ENCODE peak calls at places on chromosomes 12 and 14, in five cellular contexts. V is naive thymus-derived CD4-positive, alpha-beta T cell; C is K562; P is thoracic aorta; T is CD4-positive, CD25-positive, alpha-beta regulatory T cell. Z is an unnamed sample.

GRCh38 chr12:103877934-103878510 is 37.0 kb upstream of the NT5DC3 start:
- DNase-seq in V (peak; percentile 53), C (peak; percentile 63), P (peak; percentile 29), T (peak; percentile 42), Z (peak; percentile 68)

GRCh38 chr14:58298477-58298879 is at the start of gene ARID4A:
- DNase-seq in V (no peak), C (peak; percentile 76), P (peak; percentile 70), T (no peak), Z (no peak)

GRCh38 chr14:61355892-61356325 is 34.5 kb downstream of the PRKCH start:
- DNase-seq in V (no peak), C (no peak), P (no peak), T (peak; percentile 36), Z (peak; percentile 19)

GRCh38 chr14:50875359-50876090 is 3.7 kb downstream of the ABHD12B start:
- DNase-seq in V (peak; percentile 50), C (no peak), P (no peak), T (peak; percentile 17), Z (no peak)

GRCh38 chr12:118302053-118302452 is 70.7 kb downstream of the TAOK3 start:
- DNase-seq in V (no peak), C (no peak), P (no peak), T (no peak), Z (no peak)

GRCh38 chr12:16136206-16136605 is 141.3 kb downstream of the SLC15A5 start:
- DNase-seq in V (no peak), C (no peak), P (no peak), T (no peak), Z (no peak)

GRCh38 chr12:104356231-104357115 is 52.9 kb downstream of the EID3 start:
- DNase-seq in V (no peak), C (no peak), P (no peak), T (no peak), Z (no peak)

GRCh38 chr12:102685172-102685571 is 204.8 kb upstream of the IGF1 start:
- DNase-seq in V (no peak), C (no peak), P (no peak), T (no peak), Z (no peak)

GRCh38 chr14:86574778-86575129 is 1044.8 kb downstream of the FLRT2 start:
- DNase-seq in V (no peak), C (no peak), P (no peak), T (no peak), Z (no peak)

GRCh38 chr12:93982847-93983315 is 165.5 kb upstream of the PLXNC1 start:
- DNase-seq in V (no peak), C (no peak), P (no peak), T (no peak), Z (no peak)

GRCh38 chr12:57738661-57739237 is at the start of gene AGAP2:
- DNase-seq in V (no peak), C (no peak), P (no peak), T (no peak), Z (peak; percentile 92)

GRCh38 chr12:57736743-57737466 is 1.6 kb downstream of the AGAP2 start:
- DNase-seq in V (no peak), C (no peak), P (no peak), T (no peak), Z (peak; percentile 81)

GRCh38 chr12:57738142-57738474 is 434 bp downstream of the AGAP2 start:
- DNase-seq in V (no peak), C (no peak), P (no peak), T (no peak), Z (no peak)

GRCh38 chr12:57735952-57736742 is 2.4 kb downstream of the AGAP2 start:
- DNase-seq in V (no peak), C (peak; percentile 82), P (no peak), T (no peak), Z (peak; percentile 93)

GRCh38 chr12:57737467-57738141 is 938 bp downstream of the AGAP2 start:
- DNase-seq in V (no peak), C (no peak), P (no peak), T (no peak), Z (peak; percentile 88)
- H3K27me3 ChIP-seq in V (no peaks in the 10 kb centered on the region), C (peaks cover 5% of the 10 kb centered on the region), P (peaks cover 21% of the 10 kb centered on the region), T (no peaks in the 10 kb centered on the region), Z (peaks cover 96% of the 10 kb centered on the region)

DNA sequence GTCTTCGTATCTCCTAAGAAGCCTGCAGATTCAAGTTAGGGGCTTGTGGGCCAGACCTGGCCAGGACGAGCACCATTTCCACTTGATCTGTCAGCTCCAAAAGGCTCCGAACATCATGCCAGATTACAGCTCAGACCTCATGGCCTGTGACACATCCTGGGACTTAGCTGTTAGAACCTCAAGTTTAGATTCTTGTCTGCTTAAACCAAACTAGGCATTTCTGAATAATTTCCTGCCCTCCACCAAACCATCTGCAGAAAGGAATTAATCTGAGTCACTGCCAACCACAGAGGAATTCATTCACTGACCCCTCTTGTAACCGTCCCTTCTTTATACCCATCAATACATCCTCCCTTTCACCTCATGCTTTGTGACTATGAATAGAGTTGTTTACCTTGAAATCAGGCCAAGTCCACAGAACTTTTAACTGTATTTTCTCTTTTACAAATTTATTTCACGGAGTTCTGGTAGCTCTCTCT is 120.3 kb downstream of the FBXL14 start:
- DNase-seq in V (no peak), C (no peak), P (peak; percentile 36), T (no peak), Z (no peak)
- H3K4me3 ChIP-seq in V (no peak overlapping the region), C (no peak overlapping the region), P (peak overlapping the region; percentile 56), T (peak overlapping the region; percentile 22), Z (no peak overlapping the region)

GRCh38 chr12:53786411-53786810 is 34.6 kb upstream of the CISTR start:
- DNase-seq in V (no peak), C (no peak), P (no peak), T (no peak), Z (no peak)

GRCh38 chr12:53791735-53792326 is 40.1 kb upstream of the CISTR start:
- DNase-seq in V (no peak), C (peak; percentile 42), P (no peak), T (peak; percentile 12), Z (peak; percentile 61)

GRCh38 chr12:53793221-53793620 is 41.4 kb upstream of the CISTR start:
- DNase-seq in V (no peak), C (no peak), P (no peak), T (no peak), Z (no peak)

GRCh38 chr12:53788892-53789291 is 37.1 kb upstream of the CISTR start:
- DNase-seq in V (no peak), C (no peak), P (no peak), T (no peak), Z (no peak)

DNA sequence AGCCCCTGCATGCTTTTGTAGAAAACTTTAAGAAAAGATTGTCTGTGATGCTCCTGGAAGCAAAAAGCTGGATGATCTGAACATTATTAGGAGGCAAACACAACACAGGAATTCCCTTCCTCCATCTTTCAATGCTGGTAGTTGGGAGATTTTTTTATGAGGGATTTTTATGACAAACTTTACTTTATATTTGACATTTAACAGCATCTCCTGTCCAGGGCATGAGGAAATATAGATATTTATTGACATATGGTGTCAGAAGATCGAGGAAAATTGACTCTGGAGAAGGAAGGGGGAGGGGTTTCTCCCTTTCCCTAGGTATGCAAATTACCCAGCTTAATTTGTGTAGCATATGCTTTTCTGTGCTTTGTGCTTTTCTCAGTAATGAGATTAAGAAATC is 37.8 kb upstream of the CISTR start:
- DNase-seq in V (no peak), C (no peak), P (no peak), T (no peak), Z (no peak)
- H3K27me3 ChIP-seq in V (peaks cover 2% of the 10 kb centered on the region), C (no peaks in the 10 kb centered on the region), P (no peaks in the 10 kb centered on the region), T (peaks cover 10% of the 10 kb centered on the region), Z (no peaks in the 10 kb centered on the region)

DNA sequence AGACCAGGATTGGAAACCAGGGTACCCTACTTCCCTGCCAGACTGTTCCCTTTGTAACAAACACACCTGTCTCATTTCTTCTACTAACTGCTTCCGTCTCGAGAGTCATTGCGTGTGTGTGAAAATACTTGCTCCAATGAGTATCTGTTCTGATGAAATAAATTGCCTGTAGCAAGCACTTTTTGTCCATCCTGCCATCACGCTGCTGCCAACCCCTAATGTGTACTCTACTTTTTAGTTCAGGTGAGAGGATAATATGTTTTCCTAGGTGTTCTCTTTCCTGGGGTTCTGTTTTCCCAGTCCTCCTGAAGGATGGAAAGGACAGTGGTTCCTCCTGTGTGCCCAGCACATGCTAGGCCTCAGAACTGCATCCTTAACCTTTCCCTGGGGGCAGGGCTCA is 1.0 kb downstream of the TUNAR start:
- DNase-seq in V (no peak), C (no peak), P (no peak), T (no peak), Z (no peak)
- H3K4me3 ChIP-seq in V (no peak overlapping the region), C (no peak overlapping the region), P (no peak overlapping the region), T (no peak overlapping the region), Z (peak overlapping the region; percentile 74)

DNA sequence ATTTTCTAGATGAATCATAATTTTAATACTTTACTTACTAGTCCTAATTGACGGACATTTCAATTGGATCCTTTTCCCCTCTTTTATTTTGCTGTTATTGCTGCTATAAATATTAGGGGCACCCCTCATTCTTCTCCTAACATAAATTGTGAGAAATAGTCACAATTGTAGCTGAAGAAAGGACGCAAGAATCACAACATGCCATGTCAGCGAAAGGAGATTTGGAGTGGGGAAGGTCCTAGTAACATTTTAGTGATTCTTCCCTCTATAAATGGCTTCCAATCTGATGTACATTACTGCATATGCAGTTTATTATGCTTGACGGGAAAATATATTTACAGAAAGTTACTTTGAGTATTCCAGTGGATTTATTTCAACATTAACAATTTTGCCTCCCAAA is 7.7 kb upstream of the PLEKHH1 start:
- DNase-seq in V (no peak), C (no peak), P (no peak), T (no peak), Z (no peak)
- H3K27me3 ChIP-seq in V (no peaks in the 10 kb centered on the region), C (peaks cover 6% of the 10 kb centered on the region), P (no peaks in the 10 kb centered on the region), T (peaks cover 38% of the 10 kb centered on the region), Z (no peaks in the 10 kb centered on the region)